ENCODE peak calls at places on chromosome 3, in six cellular contexts. D is right cardiac atrium, Q is psoas muscle, R is AG04450, M is A549, L is dorsolateral prefrontal cortex. U is an unnamed sample.

GRCh38 chr3:139764069-139764905 is 86.5 kb upstream of the NMNAT3 start:
- DNase-seq in L (no peak), M (no peak), D (no peak), R (no peak), Q (no peak), U (no peak)

GRCh38 chr3:85710490-85710889 is 751.7 kb downstream of the CADM2 start:
- DNase-seq in R (no peak), D (no peak), M (no peak), L (no peak), Q (no peak), U (no peak)

GRCh38 chr3:156151824-156152428 is 31.5 kb downstream of the KCNAB1 start:
- DNase-seq in L (peak; percentile 75), R (peak; percentile 16), Q (peak; percentile 45), D (peak; percentile 61), M (peak; percentile 74), U (peak; percentile 37)

GRCh38 chr3:167913218-167913902 is 177.8 kb downstream of the SERPINI1 start:
- DNase-seq in D (no peak), L (no peak), M (peak; percentile 5), Q (no peak), R (no peak), U (no peak)

GRCh38 chr3:98213276-98213675 is 46.8 kb downstream of the OR5H15 start:
- DNase-seq in Q (no peak), R (no peak), M (no peak), D (no peak), L (no peak), U (no peak)

GRCh38 chr3:12751548-12751947 is 7.5 kb downstream of the TMEM40 start:
- DNase-seq in R (no peak), Q (no peak), M (peak; percentile 28), L (no peak), D (no peak), U (no peak)

GRCh38 chr3:13040381-13041074 is 32.7 kb downstream of the IQSEC1 start:
- DNase-seq in Q (no peak), L (no peak), M (no peak), R (no peak), D (no peak), U (no peak)

GRCh38 chr3:189070965-189071364 is 100.8 kb upstream of the TPRG1 start:
- DNase-seq in Q (no peak), R (no peak), M (no peak), L (no peak), D (no peak), U (no peak)

GRCh38 chr3:107621465-107621864 is 98.7 kb downstream of the BBX start:
- DNase-seq in D (no peak), M (no peak), Q (no peak), R (no peak), L (no peak), U (no peak)

GRCh38 chr3:41521000-41521655 is 321.8 kb downstream of the CTNNB1 start:
- DNase-seq in D (no peak), R (no peak), M (no peak), L (no peak), Q (no peak), U (no peak)

GRCh38 chr3:187852842-187853727 is 107.8 kb upstream of the BCL6 start:
- DNase-seq in D (no peak), Q (no peak), M (peak; percentile 18), R (no peak), L (no peak), U (no peak)

GRCh38 chr3:64048631-64049061 is 25.4 kb upstream of the PSMD6 start:
- DNase-seq in L (no peak), M (no peak), R (no peak), Q (no peak), D (no peak), U (no peak)

GRCh38 chr3:50341537-50341936 is 901 bp upstream of the RASSF1 start:
- DNase-seq in Q (no peak), L (no peak), R (no peak), D (no peak), M (no peak), U (no peak)
- H3K27ac ChIP-seq in Q (no peak overlapping the region), L (no peak overlapping the region), R (no peak overlapping the region), D (peak overlapping the region; percentile 1), M (no peak overlapping the region), U (no peak overlapping the region)

GRCh38 chr3:124157748-124158147 is 165.8 kb upstream of the ROPN1 start:
- DNase-seq in Q (no peak), D (no peak), R (no peak), L (no peak), M (no peak), U (no peak)
- H3K27ac ChIP-seq in Q (no peak overlapping the region), D (no peak overlapping the region), R (no peak overlapping the region), L (no peak overlapping the region), M (no peak overlapping the region), U (no peak overlapping the region)

DNA sequence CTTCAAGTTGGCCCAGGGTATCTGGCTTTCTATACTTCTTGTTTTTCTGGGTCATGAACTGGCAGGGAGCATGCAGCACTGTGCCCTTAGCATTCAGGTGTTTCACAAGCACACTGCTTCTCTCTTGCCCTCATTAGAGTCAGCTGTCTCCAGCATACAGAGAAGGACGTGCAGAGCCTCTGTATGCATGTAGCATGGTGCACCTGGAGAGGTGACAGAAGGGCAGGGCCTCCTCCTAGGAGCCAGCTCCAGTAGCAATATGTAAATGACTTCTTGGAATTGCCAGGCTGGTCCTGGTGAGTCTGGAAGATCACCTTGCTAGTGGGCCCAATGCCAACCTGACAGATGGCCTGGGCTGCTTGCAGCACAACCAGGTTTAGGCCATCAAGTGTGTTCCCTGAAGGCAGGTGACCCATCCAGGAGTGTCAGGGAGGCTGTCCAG is 44.8 kb upstream of the ATP2C1 start:
- DNase-seq in M (no peak), Q (peak; percentile 34), R (no peak), D (no peak), L (no peak), U (no peak)
- H3K27ac ChIP-seq in M (no peak overlapping the region), Q (peak overlapping the region; percentile 92), R (no peak overlapping the region), D (no peak overlapping the region), L (no peak overlapping the region), U (no peak overlapping the region)

DNA sequence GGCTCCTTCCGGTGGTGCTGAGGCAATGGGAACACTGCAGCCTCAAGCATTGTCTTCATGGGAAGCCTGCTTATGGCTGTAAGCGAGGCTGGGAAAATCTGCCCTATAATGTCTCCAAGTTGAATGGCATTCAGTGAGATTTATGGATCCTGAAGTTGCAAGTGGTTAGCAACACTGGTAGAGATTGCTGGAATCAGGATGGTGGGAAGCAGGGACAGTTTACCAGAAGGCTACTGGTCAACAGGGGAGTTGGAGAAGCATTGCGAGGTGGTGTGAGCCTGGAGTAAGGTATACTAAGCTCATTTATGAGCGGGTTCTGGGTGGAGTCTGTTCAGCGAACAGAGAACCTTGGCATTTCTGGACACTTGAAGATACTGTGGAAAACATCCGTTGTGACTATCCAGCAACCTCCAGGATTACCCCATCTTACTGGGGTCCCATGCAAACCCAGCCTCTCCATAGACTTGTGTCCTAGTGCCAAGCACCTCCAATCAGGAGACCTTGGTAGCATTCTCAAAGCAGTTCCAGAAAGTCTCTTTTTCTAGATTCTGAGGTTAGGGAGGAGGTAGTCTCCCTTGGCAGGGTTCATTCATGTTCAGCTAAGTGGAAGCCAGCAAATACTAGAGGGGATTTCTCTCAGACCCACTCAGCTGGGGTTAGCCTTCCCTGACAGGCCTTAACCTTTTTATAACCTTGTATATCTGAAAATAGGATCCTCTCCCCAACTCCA is 7.3 kb downstream of the RPSA start:
- DNase-seq in D (no peak), Q (no peak), L (no peak), R (no peak), M (no peak), U (no peak)
- H3K27ac ChIP-seq in D (no peak overlapping the region), Q (no peak overlapping the region), L (no peak overlapping the region), R (no peak overlapping the region), M (peak overlapping the region; percentile 4), U (no peak overlapping the region)

GRCh38 chr3:36483709-36484108 is 103.4 kb downstream of the STAC start:
- DNase-seq in R (no peak), M (no peak), L (no peak), Q (no peak), D (no peak), U (no peak)

GRCh38 chr3:36482880-36483279 is 102.6 kb downstream of the STAC start:
- DNase-seq in D (no peak), Q (no peak), L (no peak), R (no peak), M (no peak), U (peak; percentile 94)

GRCh38 chr3:36482259-36482658 is 102.0 kb downstream of the STAC start:
- DNase-seq in Q (no peak), R (no peak), M (no peak), L (no peak), D (no peak), U (no peak)

GRCh38 chr3:36484386-36484785 is 104.1 kb downstream of the STAC start:
- DNase-seq in D (no peak), M (no peak), Q (no peak), R (no peak), L (no peak), U (no peak)

DNA sequence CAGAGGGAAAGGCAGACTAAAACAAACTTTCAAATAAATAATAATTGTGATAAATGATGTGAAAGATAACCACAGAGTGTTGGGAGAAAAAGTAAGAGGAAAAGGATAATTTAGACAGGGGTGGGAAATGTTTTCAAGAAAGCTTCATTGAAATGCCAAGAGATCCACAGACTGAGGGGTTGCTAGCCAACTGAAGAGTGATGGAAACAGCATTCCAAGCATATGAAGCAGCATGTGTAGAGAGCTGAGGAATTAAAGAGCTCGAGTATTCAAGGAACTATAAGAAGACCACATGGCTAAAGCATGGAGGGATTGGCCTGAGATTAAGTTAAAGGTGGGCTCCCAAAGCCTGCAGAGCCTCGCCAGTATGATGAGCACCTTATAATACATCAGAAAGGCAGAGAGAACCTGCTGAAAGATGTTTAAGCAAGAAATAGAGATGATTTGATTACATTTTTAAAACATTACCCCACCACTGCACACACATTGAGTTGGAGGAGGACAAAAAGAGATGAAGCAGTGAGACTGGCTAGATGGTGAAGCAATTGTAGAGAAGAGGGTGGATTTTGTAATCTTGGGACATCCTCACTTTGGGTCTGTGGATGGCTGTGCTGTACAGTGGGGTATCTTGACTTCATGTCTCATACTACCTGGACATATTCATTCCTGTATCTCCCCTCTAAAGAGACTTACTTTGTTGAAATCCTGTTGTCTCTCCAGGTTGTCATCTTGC is 100.8 kb downstream of the STAC start:
- DNase-seq in D (no peak), M (no peak), R (peak; percentile 10), L (no peak), Q (no peak), U (no peak)
- H3K27ac ChIP-seq in D (no peak overlapping the region), M (no peak overlapping the region), R (no peak overlapping the region), L (no peak overlapping the region), Q (no peak overlapping the region), U (no peak overlapping the region)

U was measured in caudate nucleus.